ENCODE peak calls at places on chromosomes 5 and 9, in six cellular contexts. G is fibroblast of lung; K is uterus; H is Ammon's horn; J is cardiac fibroblast; N is activated CD4-positive, CD25-positive, alpha-beta regulatory T cell treated with anti-CD3 and anti-CD28 coated beads, Interleukin-2, amount 50 U/mL, for 16 hours. D is an unnamed sample.
A peak's percentile ranks its signal among the peaks of the same experiment; 100 is the strongest.

GRCh38 chr9:114500583-114501292 is 4.5 kb downstream of the WHRN start:
- DNase-seq in J (no peak), N (no peak), H (peak; percentile 49), K (no peak), G (no peak), D (no peak)

GRCh38 chr9:98986866-98987653 is 43.4 kb downstream of the COL15A1 start:
- DNase-seq in N (no peak), K (peak; percentile 68), J (no peak), H (no peak), G (no peak), D (no peak)

GRCh38 chr9:75197521-75197920 is 109.2 kb downstream of the OSTF1 start:
- DNase-seq in G (no peak), J (peak; percentile 40), N (no peak), K (no peak), H (peak; percentile 12), D (peak; percentile 8)

GRCh38 chr9:7121055-7121454 is 363.3 kb downstream of the KDM4C start:
- DNase-seq in N (no peak), H (no peak), G (no peak), K (no peak), J (no peak), D (peak; percentile 31)

GRCh38 chr5:138953370-138954256 is 78.5 kb upstream of the LRRTM2 start:
- DNase-seq in G (peak; percentile 83), H (peak; percentile 97), J (peak; percentile 66), N (no peak), K (peak; percentile 82), D (peak; percentile 67)

GRCh38 chr9:76835571-76836283 is 70.2 kb downstream of the PRUNE2 start:
- DNase-seq in G (peak; percentile 96), N (no peak), H (no peak), K (no peak), J (peak; percentile 91), D (peak; percentile 91)

GRCh38 chr5:42005561-42006153 is 80.6 kb downstream of the FBXO4 start:
- DNase-seq in H (no peak), K (no peak), G (peak; percentile 49), J (peak; percentile 42), N (no peak), D (peak; percentile 15)

GRCh38 chr9:5621327-5621726 is 7.6 kb upstream of the RIC1 start:
- DNase-seq in G (peak; percentile 51), H (no peak), J (peak; percentile 90), N (no peak), K (no peak), D (peak; percentile 79)

GRCh38 chr9:18424132-18424531 is 49.8 kb upstream of the ADAMTSL1 start:
- DNase-seq in J (peak; percentile 22), H (no peak), K (no peak), G (peak; percentile 42), N (no peak), D (peak; percentile 34)

GRCh38 chr9:83523684-83524083 is 14.5 kb downstream of the FRMD3 start:
- DNase-seq in G (no peak), J (no peak), N (no peak), K (no peak), H (no peak), D (no peak)

GRCh38 chr5:143826909-143827514 is 15.1 kb downstream of the HMHB1 start:
- DNase-seq in K (no peak), J (no peak), G (peak; percentile 37), H (no peak), N (no peak), D (no peak)

GRCh38 chr9:135521608-135522095 is 412 bp downstream of the LCN1 start:
- DNase-seq in G (no peak), J (no peak), K (no peak), N (no peak), H (no peak), D (no peak)